ENCODE peak calls at places on chromosomes 3 and 15, in eight cellular contexts. N is heart left ventricle, G is mucosa of descending colon, U is MM.1S, H is IMR-90, Z is coronary artery, A is fibroblast of pulmonary artery, D is WERI-Rb-1. K is an unnamed sample.

GRCh38 chr3:37582117-37582516 is 279.6 kb upstream of the CTDSPL start:
- DNase-seq in N (no peak), Z (no peak), U (no peak), A (no peak), H (no peak), D (no peak), G (no peak), K (no peak)

GRCh38 chr3:194407423-194407822 is 8.4 kb upstream of the GP5 start:
- DNase-seq in D (no peak), N (no peak), U (no peak), G (no peak), Z (no peak), H (peak), A (peak), K (no peak)

GRCh38 chr3:197554196-197554561 is 1.6 kb downstream of the BDH1 start:
- DNase-seq in Z (no peak), D (no peak), A (no peak), U (peak), H (no peak), G (no peak), N (no peak), K (no peak)

GRCh38 chr3:40379674-40380306 is 7.2 kb upstream of the ENTPD3 start:
- DNase-seq in D (no peak), G (no peak), A (no peak), N (no peak), H (no peak), U (no peak), Z (no peak), K (no peak)

GRCh38 chr15:41919954-41920538 is 26.2 kb upstream of the SPTBN5 start:
- DNase-seq in H (peak), Z (no peak), N (peak), A (peak), D (no peak), U (no peak), G (no peak), K (peak)

GRCh38 chr3:15630646-15631350 is 29.3 kb downstream of the BTD start:
- DNase-seq in A (peak), D (no peak), Z (no peak), H (peak), N (no peak), U (no peak), G (no peak), K (peak)

GRCh38 chr3:69094467-69095205 is 9.9 kb downstream of the ARL6IP5 start:
- DNase-seq in G (peak), H (peak), N (no peak), U (peak), D (peak), Z (no peak), A (peak), K (no peak)

GRCh38 chr3:89586676-89587075 is 479.3 kb downstream of the EPHA3 start:
- DNase-seq in G (no peak), D (no peak), H (no peak), A (no peak), U (no peak), N (no peak), Z (no peak), K (no peak)

GRCh38 chr3:122694966-122695365 is 14.3 kb downstream of the PARP14 start:
- DNase-seq in N (no peak), D (no peak), A (no peak), Z (no peak), G (no peak), H (no peak), U (no peak), K (no peak)

GRCh38 chr3:53161345-53161819 is 373 bp downstream of the PRKCD start:
- DNase-seq in U (peak), A (no peak), H (no peak), N (peak), Z (no peak), G (no peak), D (no peak), K (no peak)

GRCh38 chr3:127964053-127964452 is 49.0 kb downstream of the KBTBD12 start:
- DNase-seq in N (no peak), Z (no peak), G (no peak), U (no peak), D (no peak), H (peak), A (peak), K (peak)

GRCh38 chr3:123344175-123344908 is 104.5 kb downstream of the ADCY5 start:
- DNase-seq in Z (peak), A (peak), U (peak), H (peak), D (peak), G (no peak), N (no peak), K (peak)

GRCh38 chr15:90248760-90249122 is 615 bp upstream of the TTLL13 start:
- DNase-seq in D (no peak), A (no peak), Z (no peak), U (no peak), G (no peak), N (no peak), H (no peak), K (no peak)
- H3K4me3 ChIP-seq in D (no peak), A (no peak), Z (peak), U (no peak), G (no peak), N (no peak), H (no peak), K (no peak)

DNA sequence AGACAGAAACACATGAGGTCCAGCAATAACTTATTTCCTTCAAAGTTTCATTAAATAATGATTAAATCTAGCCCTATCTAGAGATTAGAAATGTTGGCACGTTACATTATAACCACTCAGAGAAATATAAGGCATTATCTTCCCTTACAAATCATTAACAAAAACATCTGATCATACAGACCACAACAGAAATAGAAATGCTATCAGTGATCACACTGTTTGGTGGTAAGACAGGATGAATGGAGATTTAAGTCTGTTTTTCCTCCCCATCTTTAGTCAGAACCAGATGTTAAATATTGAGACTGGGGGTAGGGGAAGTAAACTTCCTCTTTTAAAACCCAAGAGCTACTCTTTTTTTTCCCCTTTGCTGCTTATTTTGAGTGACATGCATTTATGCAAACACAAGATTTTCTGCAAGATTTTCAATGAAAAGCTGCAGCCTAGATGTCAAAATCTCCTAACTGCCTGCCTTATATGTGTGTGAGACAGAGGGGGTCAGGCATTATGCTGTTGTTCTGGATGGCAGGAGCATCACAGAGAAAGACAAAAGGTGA is 70.4 kb downstream of the CBLB start:
- DNase-seq in G (no peak), U (no peak), N (no peak), A (no peak), Z (no peak), D (no peak), H (no peak), K (no peak)
- H3K4me3 ChIP-seq in G (no peak), U (no peak), N (no peak), A (no peak), Z (no peak), D (no peak), H (no peak), K (no peak)

DNA sequence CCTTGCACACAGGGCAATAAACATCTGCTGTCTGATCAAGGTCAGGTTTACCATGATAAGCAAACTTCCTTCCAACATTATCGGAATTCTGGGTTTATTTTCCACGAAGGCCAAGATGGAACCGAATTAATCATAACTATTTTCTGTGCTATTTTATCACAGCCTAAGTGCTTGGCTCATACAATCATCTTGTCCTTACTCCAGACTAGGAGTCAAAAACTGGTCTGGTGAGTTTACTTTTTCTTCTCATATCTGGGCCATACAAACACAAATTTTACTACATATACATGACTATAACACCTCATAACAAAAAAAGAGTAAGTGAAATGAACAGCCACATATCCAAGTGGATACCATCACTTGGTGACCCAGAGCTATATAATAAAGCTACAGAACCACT is 2.3 kb downstream of the FBN1 start:
- DNase-seq in D (no peak), N (no peak), U (no peak), Z (no peak), A (no peak), H (no peak), G (no peak), K (no peak)
- H3K4me3 ChIP-seq in D (no peak), N (peak), U (no peak), Z (peak), A (peak), H (peak), G (no peak), K (peak)

GRCh38 chr15:64635486-64635815 is 139.9 kb downstream of the RBPMS2 start:
- DNase-seq in A (peak), N (peak), U (no peak), G (peak), D (no peak), H (peak), Z (no peak), K (peak)
- H3K4me3 ChIP-seq in A (no peak), N (no peak), U (no peak), G (no peak), D (no peak), H (no peak), Z (no peak), K (no peak)

GRCh38 chr3:16885948-16886683 is 1.4 kb downstream of the PLCL2 start:
- DNase-seq in D (no peak), H (no peak), U (peak), Z (no peak), G (no peak), A (peak), N (no peak), K (no peak)
- H3K4me3 ChIP-seq in D (peak), H (no peak), U (peak), Z (peak), G (peak), A (peak), N (peak), K (peak)

GRCh38 chr3:50270841-50271240 is 1.9 kb downstream of the SEMA3B start:
- DNase-seq in U (no peak), N (no peak), A (no peak), D (no peak), H (no peak), G (no peak), Z (no peak), K (no peak)
- H3K4me3 ChIP-seq in U (no peak), N (no peak), A (no peak), D (no peak), H (no peak), G (no peak), Z (no peak), K (no peak)

DNA sequence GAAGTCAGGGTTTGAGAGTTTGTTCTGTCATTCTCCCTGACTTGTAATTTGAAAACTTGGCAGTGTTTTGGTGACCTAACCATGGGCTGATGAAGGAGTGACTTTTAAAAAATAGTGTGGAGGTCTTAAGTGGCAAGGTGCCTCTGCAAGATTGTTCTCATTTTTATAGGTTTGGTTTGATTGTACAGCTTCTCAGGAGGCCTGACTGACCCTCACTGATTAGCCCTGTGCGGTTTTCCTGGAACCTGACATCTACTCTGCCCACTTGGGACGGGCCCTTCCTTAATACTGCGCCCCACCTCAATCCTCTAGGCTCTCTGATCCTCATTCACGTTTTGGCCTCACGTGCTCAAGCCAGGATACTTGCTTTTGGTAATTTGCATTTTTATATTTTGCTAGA is 2.8 kb downstream of the UBE2E1 start:
- DNase-seq in H (no peak), N (no peak), Z (no peak), G (no peak), U (no peak), D (no peak), A (no peak), K (no peak)
- H3K4me3 ChIP-seq in H (no peak), N (no peak), Z (peak), G (no peak), U (peak), D (no peak), A (no peak), K (no peak)